ENCODE peak calls at places on chromosomes 2 and 18, in four cellular contexts. N is skeletal muscle cell, I is myocyte, S is Daoy. Y is an unnamed sample.

GRCh38 chr18:21191596-21192307 is 50.3 kb upstream of the GREB1L start:
- DNase-seq in I (peak), N (peak), S (peak), Y (peak)

GRCh38 chr2:238286551-238286950 is 1.9 kb downstream of the PER2 start:
- DNase-seq in I (peak), S (peak), N (peak), Y (peak)

GRCh38 chr2:189222440-189222839 is 42.9 kb upstream of the COL5A2 start:
- DNase-seq in S (peak), I (peak), N (peak), Y (no peak)

GRCh38 chr2:233003658-233004555 is 9.1 kb downstream of the NGEF start:
- DNase-seq in S (no peak), N (no peak), I (no peak), Y (no peak)

GRCh38 chr18:79950440-79951341 is 762 bp downstream of the SLC66A2 start:
- DNase-seq in I (peak), S (peak), N (no peak), Y (peak)

GRCh38 chr2:174952607-174953006 is 52.6 kb downstream of the CHN1 start:
- DNase-seq in I (no peak), S (peak), N (no peak), Y (no peak)

GRCh38 chr2:152523091-152523490 is 188.1 kb downstream of the FMNL2 start:
- DNase-seq in I (no peak), S (peak), N (peak), Y (no peak)

GRCh38 chr2:16266571-16266970 is 326.2 kb downstream of the MYCN start:
- DNase-seq in I (no peak), N (no peak), S (no peak), Y (no peak)

GRCh38 chr2:33678447-33678846 is 79.3 kb upstream of the FAM98A start:
- DNase-seq in N (no peak), S (no peak), I (no peak), Y (no peak)

GRCh38 chr2:54456526-54457325 is 599 bp downstream of the SPTBN1 start:
- DNase-seq in S (peak), N (no peak), I (peak), Y (peak)

GRCh38 chr2:36965196-36965595 is 1.1 kb downstream of the STRN start:
- DNase-seq in N (no peak), S (no peak), I (no peak), Y (no peak)

GRCh38 chr2:135585586-135585985 is 54.3 kb downstream of the R3HDM1 start:
- DNase-seq in I (no peak), S (no peak), N (no peak), Y (no peak)

GRCh38 chr2:30326497-30326896 is 95.2 kb downstream of the LBH start:
- DNase-seq in N (no peak), S (no peak), I (no peak), Y (no peak)

GRCh38 chr2:96881349-96882195 is 11.7 kb upstream of the SEMA4C start:
- DNase-seq in N (no peak), S (no peak), I (no peak), Y (no peak)

GRCh38 chr2:241987726-241988125 is 118.2 kb downstream of the RTP5 start:
- DNase-seq in N (no peak), I (no peak), S (no peak), Y (no peak)

GRCh38 chr18:5839102-5839501 is 56.2 kb downstream of the TMEM200C start:
- DNase-seq in I (no peak), S (no peak), N (no peak), Y (no peak)

GRCh38 chr18:8997634-8998033 is 104.9 kb upstream of the NDUFV2 start:
- DNase-seq in I (no peak), S (no peak), N (no peak), Y (no peak)

GRCh38 chr2:36356990-36357505 is 1.5 kb downstream of the CRIM1 start:
- DNase-seq in N (no peak), I (peak), S (peak), Y (no peak)

GRCh38 chr2:70851704-70852103 is 16.1 kb upstream of the CD207 start:
- DNase-seq in N (no peak), I (no peak), S (peak), Y (no peak)

GRCh38 chr2:178886006-178886405 is 78.8 kb upstream of the TTN start:
- DNase-seq in N (no peak), I (no peak), S (no peak), Y (no peak)

GRCh38 chr2:119387381-119388129 is 20.8 kb downstream of the DBI start:
- DNase-seq in N (peak), S (peak), I (peak), Y (peak)

GRCh38 chr2:25821225-25822056 is 56.8 kb downstream of the ASXL2 start:
- DNase-seq in S (peak), N (no peak), I (peak), Y (no peak)

GRCh38 chr2:62736899-62737559 is 31.5 kb downstream of the EHBP1 start:
- DNase-seq in I (no peak), S (no peak), N (no peak), Y (no peak)

GRCh38 chr2:19116918-19117317 is 241.5 kb downstream of the OSR1 start:
- DNase-seq in S (no peak), I (no peak), N (no peak), Y (no peak)